ENCODE peak calls at places on chromosome 22, in six cellular contexts. I, M, E, G, Z and T are unnamed samples.

GRCh38 chr22:28978863-28979799 is 82.5 kb downstream of the C22orf31 start:
- DNase-seq in M (no peak), Z (no peak), G (no peak), E (no peak), I (no peak), T (no peak)

GRCh38 chr22:17831527-17832251 is 57.4 kb upstream of the BID start:
- DNase-seq in M (no peak), G (no peak), Z (no peak), I (no peak), E (no peak), T (no peak)

GRCh38 chr22:36730176-36730858 is 26.8 kb upstream of the CACNG2 start:
- DNase-seq in E (no peak), G (peak), I (no peak), M (no peak), Z (no peak), T (no peak)

GRCh38 chr22:21587803-21588611 is 20.5 kb downstream of the UBE2L3 start:
- DNase-seq in Z (peak), I (no peak), G (no peak), M (no peak), E (no peak), T (no peak)

GRCh38 chr22:50184004-50184461 is 1.7 kb upstream of the TRABD start:
- DNase-seq in Z (no peak), G (no peak), I (no peak), M (no peak), E (no peak), T (no peak)

GRCh38 chr22:23384451-23384850 is 195.6 kb downstream of the IGLL1 start:
- DNase-seq in G (no peak), I (no peak), Z (no peak), E (no peak), M (no peak), T (no peak)

GRCh38 chr22:36510966-36511881 is 4.4 kb upstream of the FOXRED2 start:
- DNase-seq in G (no peak), Z (peak), E (no peak), I (peak), M (peak), T (no peak)

GRCh38 chr22:39833610-39834009 is 60.0 kb downstream of the ENTHD1 start:
- DNase-seq in M (no peak), Z (no peak), I (no peak), E (no peak), G (no peak), T (no peak)

GRCh38 chr22:20218320-20218872 is 49.7 kb downstream of the RTN4R start:
- DNase-seq in I (no peak), Z (no peak), G (no peak), M (no peak), E (no peak), T (no peak)

GRCh38 chr22:48568736-48569330 is 1258.8 kb downstream of the BRD1 start:
- DNase-seq in Z (no peak), G (no peak), E (no peak), I (no peak), M (no peak), T (no peak)

GRCh38 chr22:39332441-39333064 is 13.1 kb upstream of the RPL3 start:
- DNase-seq in E (no peak), G (no peak), Z (no peak), I (no peak), M (no peak), T (no peak)

GRCh38 chr22:28208036-28208435 is 289.0 kb upstream of the PITPNB start:
- DNase-seq in M (no peak), I (no peak), E (no peak), Z (no peak), G (no peak), T (no peak)

GRCh38 chr22:17944205-17944725 is 80.1 kb downstream of the MICAL3 start:
- DNase-seq in E (no peak), M (peak), Z (no peak), G (peak), I (no peak), T (no peak)

GRCh38 chr22:21712751-21713427 is 22.7 kb downstream of the YPEL1 start:
- DNase-seq in M (peak), I (peak), Z (peak), E (no peak), G (peak), T (no peak)

GRCh38 chr22:23834830-23835772 is 3.7 kb downstream of the DERL3 start:
- DNase-seq in M (peak), Z (no peak), G (peak), E (no peak), I (no peak), T (peak)

GRCh38 chr22:27534720-27535125 is 266.8 kb downstream of the MN1 start:
- DNase-seq in Z (no peak), G (no peak), E (no peak), I (no peak), M (no peak), T (no peak)

GRCh38 chr22:28381427-28382167 is 298.0 kb downstream of the TTC28 start:
- DNase-seq in G (no peak), M (no peak), I (no peak), E (no peak), Z (no peak), T (no peak)

GRCh38 chr22:27719535-27720227 is 81.9 kb downstream of the MN1 start:
- DNase-seq in G (no peak), E (no peak), I (no peak), M (no peak), Z (no peak), T (no peak)

GRCh38 chr22:45994516-45995404 is 17.8 kb upstream of the WNT7B start:
- DNase-seq in G (peak), M (no peak), I (peak), Z (peak), E (peak), T (peak)

GRCh38 chr22:49567894-49568750 is 259.6 kb downstream of the BRD1 start:
- DNase-seq in I (no peak), E (no peak), Z (no peak), M (no peak), G (peak), T (peak)

GRCh38 chr22:36435516-36436415 is 45.7 kb downstream of the TXN2 start:
- DNase-seq in M (peak), Z (peak), G (no peak), I (peak), E (no peak), T (no peak)

GRCh38 chr22:49786976-49787843 is 40.5 kb downstream of the BRD1 start:
- DNase-seq in G (no peak), E (no peak), I (no peak), M (no peak), Z (no peak), T (no peak)

GRCh38 chr22:19761500-19762314 is 1.1 kb downstream of the TBX1 start:
- DNase-seq in G (no peak), I (no peak), M (no peak), E (no peak), Z (no peak), T (no peak)